ENCODE peak calls at places on chromosome 6, in four cellular contexts. N is esophagus squamous epithelium, L is stomach, E is H1. Q is an unnamed sample.

GRCh38 chr6:85677243-85677956 is 34.7 kb upstream of the SYNCRIP start:
- DNase-seq in N (no peak), L (no peak), E (no peak), Q (no peak)

GRCh38 chr6:108117427-108118358 is 43.2 kb upstream of the OSTM1 start:
- DNase-seq in N (no peak), L (peak), E (no peak), Q (no peak)

GRCh38 chr6:101608724-101609123 is 215.2 kb downstream of the GRIK2 start:
- DNase-seq in N (no peak), L (no peak), E (no peak), Q (no peak)

GRCh38 chr6:30678964-30679726 is 6.3 kb upstream of the DHX16 start:
- DNase-seq in N (no peak), L (peak), E (no peak), Q (peak)

GRCh38 chr6:114997813-114998292 is 655.0 kb upstream of the HS3ST5 start:
- DNase-seq in N (no peak), L (no peak), E (no peak), Q (no peak)

GRCh38 chr6:16397623-16398022 is 159.2 kb downstream of the GMPR start:
- DNase-seq in N (no peak), L (no peak), E (no peak), Q (no peak)

GRCh38 chr6:165487950-165488349 is 175.1 kb downstream of the PDE10A start:
- DNase-seq in N (no peak), L (no peak), E (no peak), Q (no peak)

GRCh38 chr6:154234019-154234772 is 122.4 kb downstream of the IPCEF1 start:
- DNase-seq in N (no peak), L (no peak), E (no peak), Q (no peak)

GRCh38 chr6:17908831-17909230 is 78.6 kb downstream of the KIF13A start:
- DNase-seq in N (no peak), L (no peak), E (no peak), Q (no peak)

GRCh38 chr6:166725571-166725970 is 98.5 kb upstream of the RPS6KA2 start:
- DNase-seq in N (no peak), L (no peak), E (no peak), Q (no peak)

GRCh38 chr6:132587462-132587861 is 2.1 kb downstream of the TAAR5 start:
- DNase-seq in N (no peak), L (no peak), E (no peak), Q (no peak)

GRCh38 chr6:149077208-149077607 is 240.3 kb upstream of the TAB2 start:
- DNase-seq in N (no peak), L (no peak), E (no peak), Q (no peak)

GRCh38 chr6:149929422-149929821 is 6.5 kb upstream of the RAET1G start:
- DNase-seq in N (no peak), L (no peak), E (no peak), Q (no peak)

GRCh38 chr6:12395898-12396297 is 105.7 kb downstream of the EDN1 start:
- DNase-seq in N (no peak), L (no peak), E (no peak), Q (no peak)

GRCh38 chr6:122712093-122712863 is 67.2 kb upstream of the FABP7 start:
- DNase-seq in N (no peak), L (no peak), E (no peak), Q (no peak)

GRCh38 chr6:54010340-54011276 is 100.6 kb upstream of the MLIP start:
- DNase-seq in N (no peak), L (no peak), E (no peak), Q (no peak)

GRCh38 chr6:133761706-133762105 is 127.2 kb upstream of the TCF21 start:
- DNase-seq in N (no peak), L (no peak), E (no peak), Q (no peak)

GRCh38 chr6:40532349-40533028 is 54.7 kb downstream of the LRFN2 start:
- DNase-seq in N (no peak), L (no peak), E (no peak), Q (no peak)

GRCh38 chr6:159654483-159655098 is 38.5 kb downstream of the SOD2 start:
- DNase-seq in N (no peak), L (no peak), E (no peak), Q (no peak)

GRCh38 chr6:170452767-170453545 is 100.2 kb downstream of the PSMB1 start:
- DNase-seq in N (no peak), L (no peak), E (no peak), Q (no peak)

GRCh38 chr6:36320475-36320874 is 16.2 kb downstream of the BNIP5 start:
- DNase-seq in N (no peak), L (no peak), E (no peak), Q (no peak)

GRCh38 chr6:26459023-26459810 is 1.5 kb downstream of the BTN2A1 start:
- DNase-seq in N (no peak), L (no peak), E (no peak), Q (no peak)

GRCh38 chr6:26454641-26455040 is 3.1 kb upstream of the BTN2A1 start:
- DNase-seq in N (no peak), L (no peak), E (no peak), Q (no peak)

GRCh38 chr6:26455357-26455970 is 2.3 kb upstream of the BTN2A1 start:
- DNase-seq in N (no peak), L (no peak), E (no peak), Q (no peak)

GRCh38 chr6:26457407-26457795 is 354 bp upstream of the BTN2A1 start:
- DNase-seq in N (no peak), L (no peak), E (no peak), Q (peak)

DNA sequence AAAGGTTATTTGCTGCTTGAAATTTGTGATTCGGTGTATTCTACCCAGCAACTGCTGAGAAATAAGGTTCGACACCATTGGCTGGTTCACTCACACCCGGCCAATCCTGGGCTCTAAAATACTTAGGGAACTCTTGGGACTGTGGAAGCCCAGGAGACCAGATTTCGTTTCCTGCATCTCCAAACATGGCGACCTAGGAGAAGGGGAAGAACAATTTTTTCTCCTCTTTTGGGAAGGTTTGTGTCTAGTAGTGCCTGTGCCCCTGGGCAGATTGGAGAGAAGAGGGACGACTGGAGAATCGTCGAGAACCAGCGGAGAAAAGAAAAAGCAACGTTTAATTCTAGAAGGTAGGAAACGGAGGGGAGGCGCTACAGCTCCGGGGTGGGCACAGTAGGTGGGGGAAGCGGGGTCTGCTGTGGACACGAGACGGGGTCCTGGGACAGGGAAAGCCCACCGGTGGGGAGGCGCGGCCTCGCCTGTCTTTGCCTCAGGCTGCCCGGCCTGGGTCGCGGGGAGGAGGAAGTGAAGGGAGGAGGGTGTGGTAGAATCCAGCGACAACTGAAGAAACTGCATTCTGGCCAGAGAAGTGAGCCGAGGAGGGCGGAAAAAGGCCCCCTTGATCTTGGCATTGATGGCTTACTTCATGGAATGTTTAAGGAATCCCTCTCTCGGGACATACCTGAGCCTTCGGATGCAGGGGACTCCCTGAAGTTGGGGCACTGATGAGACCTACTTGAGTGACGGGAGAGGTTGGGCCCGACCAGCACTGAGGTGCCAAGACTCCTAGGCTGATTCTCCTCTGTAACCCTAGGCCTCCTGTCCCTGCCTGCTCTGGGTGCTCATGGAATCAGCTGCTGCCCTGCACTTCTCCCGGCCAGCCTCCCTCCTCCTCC is at the start of gene BTN2A1:
- DNase-seq in N (peak), L (peak), E (peak), Q (peak)
- TF ChIP-seq POLR2A in N (no peak), L (no peak), E (peak), Q (peak)

DNA sequence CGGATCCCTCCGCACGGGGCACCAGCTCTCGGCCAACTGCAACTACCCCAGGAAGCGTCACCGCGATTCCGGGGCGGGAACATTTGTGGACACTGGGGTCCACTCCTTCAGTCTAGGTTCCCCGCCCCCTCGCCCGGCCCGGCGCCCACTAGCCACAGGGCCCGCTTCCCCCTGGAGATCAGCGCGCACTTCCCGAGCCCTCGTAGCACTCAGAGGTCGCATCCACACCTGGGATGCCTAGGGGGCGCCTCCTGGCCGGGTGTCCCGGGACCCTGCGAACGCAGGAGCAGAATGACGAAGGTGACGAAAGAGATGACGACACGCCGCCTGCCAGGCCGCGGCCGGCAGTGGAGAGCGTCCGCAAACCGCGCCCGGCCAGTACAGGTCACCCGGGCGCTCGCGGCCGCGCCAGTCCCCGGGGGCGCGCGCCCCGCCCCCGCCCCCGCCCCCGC is 309 bp upstream of the AIG1 start:
- DNase-seq in N (peak), L (peak), E (peak), Q (peak)
- TF ChIP-seq CTCF in N (no peak), L (no peak), E (peak), Q (no peak)

DNA sequence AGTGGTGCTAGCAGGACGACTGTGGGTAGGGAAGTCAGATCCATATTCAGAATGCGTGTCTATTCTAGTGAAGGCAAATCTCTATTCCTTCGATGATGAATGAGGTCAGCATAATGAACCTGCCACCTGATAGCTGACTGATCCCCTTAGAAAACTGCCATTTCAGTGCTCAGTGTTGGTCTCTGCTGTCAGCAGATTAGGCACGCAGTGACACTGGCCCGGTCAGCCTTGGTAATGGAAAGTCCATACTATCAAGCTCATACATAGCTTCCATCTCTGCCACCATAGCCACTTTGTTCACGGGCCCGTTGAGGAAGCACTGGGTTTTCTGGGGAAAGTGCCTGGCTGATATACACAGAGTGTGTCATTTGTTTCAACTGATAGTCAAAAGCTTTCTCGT is 54.0 kb downstream of the C6orf52 start:
- DNase-seq in N (no peak), L (no peak), E (no peak), Q (no peak)
- TF ChIP-seq POLR2A in N (no peak), L (no peak), E (no peak), Q (no peak)

GRCh38 chr6:127100510-127101140 is 17.8 kb upstream of the RSPO3 start:
- DNase-seq in N (no peak), L (no peak), E (no peak), Q (no peak)
- TF ChIP-seq CTCF in N (no peak), L (no peak), E (no peak), Q (peak)

GRCh38 chr6:27757307-27757706 is 154.9 kb downstream of the OR2B2 start:
- DNase-seq in N (no peak), L (peak), E (no peak), Q (no peak)
- TF ChIP-seq POLR2A in N (no peak), L (no peak), E (no peak), Q (no peak)

Q was measured in sigmoid colon.